ENCODE peak calls at places on chromosomes 12 and 14, in six cellular contexts. One of them, this sample, is unnamed.
A peak's percentile ranks its signal among the peaks of the same experiment; 100 is the strongest.

GRCh38 chr12:25248137-25248536 is 2.6 kb downstream of the KRAS start:
- DNase-seq in keratinocyte: no peak
- DNase-seq in fibroblast of lung: no peak
- DNase-seq in neural progenitor cell: peak; percentile 13
- DNase-seq in hepatocyte: no peak
- DNase-seq in HCT116: no peak
- DNase-seq in this sample: no peak

GRCh38 chr14:49314756-49315155 is 271.4 kb downstream of the RPS29 start:
- DNase-seq in keratinocyte: no peak
- DNase-seq in fibroblast of lung: peak; percentile 56
- DNase-seq in neural progenitor cell: no peak
- DNase-seq in hepatocyte: no peak
- DNase-seq in HCT116: no peak
- DNase-seq in this sample: peak; percentile 60

GRCh38 chr14:52266179-52266578 is 1.3 kb upstream of the PTGDR start:
- DNase-seq in keratinocyte: no peak
- DNase-seq in fibroblast of lung: peak; percentile 76
- DNase-seq in neural progenitor cell: no peak
- DNase-seq in hepatocyte: no peak
- DNase-seq in HCT116: no peak
- DNase-seq in this sample: no peak

GRCh38 chr14:99454246-99454645 is 26.4 kb downstream of the SETD3 start:
- DNase-seq in keratinocyte: no peak
- DNase-seq in fibroblast of lung: no peak
- DNase-seq in neural progenitor cell: no peak
- DNase-seq in hepatocyte: no peak
- DNase-seq in HCT116: no peak
- DNase-seq in this sample: no peak

GRCh38 chr12:80607361-80608135 is 99.9 kb upstream of the MYF6 start:
- DNase-seq in keratinocyte: no peak
- DNase-seq in fibroblast of lung: no peak
- DNase-seq in neural progenitor cell: no peak
- DNase-seq in hepatocyte: no peak
- DNase-seq in HCT116: no peak
- DNase-seq in this sample: peak; percentile 86

GRCh38 chr12:86104087-86104486 is 152.1 kb downstream of the MGAT4C start:
- DNase-seq in keratinocyte: no peak
- DNase-seq in fibroblast of lung: no peak
- DNase-seq in neural progenitor cell: no peak
- DNase-seq in hepatocyte: no peak
- DNase-seq in HCT116: no peak
- DNase-seq in this sample: no peak

GRCh38 chr14:51327376-51327775 is 87.3 kb downstream of the TMX1 start:
- DNase-seq in keratinocyte: no peak
- DNase-seq in fibroblast of lung: no peak
- DNase-seq in neural progenitor cell: no peak
- DNase-seq in hepatocyte: no peak
- DNase-seq in HCT116: no peak
- DNase-seq in this sample: no peak

GRCh38 chr12:2149091-2149490 is 96.3 kb downstream of the CACNA1C start:
- DNase-seq in keratinocyte: no peak
- DNase-seq in fibroblast of lung: peak; percentile 34
- DNase-seq in neural progenitor cell: no peak
- DNase-seq in hepatocyte: no peak
- DNase-seq in HCT116: no peak
- DNase-seq in this sample: no peak

GRCh38 chr12:129753596-129753995 is 150.2 kb downstream of the TMEM132D start:
- DNase-seq in keratinocyte: no peak
- DNase-seq in fibroblast of lung: no peak
- DNase-seq in neural progenitor cell: no peak
- DNase-seq in hepatocyte: no peak
- DNase-seq in HCT116: no peak
- DNase-seq in this sample: no peak

GRCh38 chr14:36105401-36105800 is 71.1 kb downstream of the PTCSC3 start:
- DNase-seq in keratinocyte: no peak
- DNase-seq in fibroblast of lung: no peak
- DNase-seq in neural progenitor cell: peak; percentile 75
- DNase-seq in hepatocyte: peak; percentile 9
- DNase-seq in HCT116: peak; percentile 40
- DNase-seq in this sample: peak; percentile 44

GRCh38 chr12:109944975-109945374 is 44.9 kb downstream of the TCHP start:
- DNase-seq in keratinocyte: no peak
- DNase-seq in fibroblast of lung: peak; percentile 71
- DNase-seq in neural progenitor cell: peak; percentile 89
- DNase-seq in hepatocyte: no peak
- DNase-seq in HCT116: no peak
- DNase-seq in this sample: no peak

GRCh38 chr14:55780156-55780946 is 200.3 kb downstream of the KTN1 start:
- DNase-seq in keratinocyte: no peak
- DNase-seq in fibroblast of lung: peak; percentile 36
- DNase-seq in neural progenitor cell: no peak
- DNase-seq in hepatocyte: peak; percentile 74
- DNase-seq in HCT116: no peak
- DNase-seq in this sample: no peak

GRCh38 chr12:121581681-121582439 is 1.0 kb upstream of the KDM2B start:
- DNase-seq in keratinocyte: no peak
- DNase-seq in fibroblast of lung: peak; percentile 66
- DNase-seq in neural progenitor cell: peak; percentile 47
- DNase-seq in hepatocyte: no peak
- DNase-seq in HCT116: no peak
- DNase-seq in this sample: no peak

GRCh38 chr14:104343294-104343625 is 204.9 kb downstream of the KIF26A start:
- DNase-seq in keratinocyte: no peak
- DNase-seq in fibroblast of lung: no peak
- DNase-seq in neural progenitor cell: no peak
- DNase-seq in hepatocyte: no peak
- DNase-seq in HCT116: no peak
- DNase-seq in this sample: no peak

GRCh38 chr14:85566603-85567002 is 36.7 kb downstream of the FLRT2 start:
- DNase-seq in keratinocyte: no peak
- DNase-seq in fibroblast of lung: peak; percentile 87
- DNase-seq in neural progenitor cell: no peak
- DNase-seq in hepatocyte: no peak
- DNase-seq in HCT116: no peak
- DNase-seq in this sample: no peak

GRCh38 chr12:127150028-127150427 is 1116.9 kb upstream of the TMEM132C start:
- DNase-seq in keratinocyte: no peak
- DNase-seq in fibroblast of lung: no peak
- DNase-seq in neural progenitor cell: no peak
- DNase-seq in hepatocyte: no peak
- DNase-seq in HCT116: no peak
- DNase-seq in this sample: no peak

GRCh38 chr14:99116741-99117295 is 155.2 kb downstream of the BCL11B start:
- DNase-seq in keratinocyte: no peak
- DNase-seq in fibroblast of lung: no peak
- DNase-seq in neural progenitor cell: no peak
- DNase-seq in hepatocyte: no peak
- DNase-seq in HCT116: no peak
- DNase-seq in this sample: no peak

GRCh38 chr12:6955462-6956331 is 4.5 kb downstream of the PTPN6 start:
- DNase-seq in keratinocyte: no peak
- DNase-seq in fibroblast of lung: no peak
- DNase-seq in neural progenitor cell: no peak
- DNase-seq in hepatocyte: no peak
- DNase-seq in HCT116: no peak
- DNase-seq in this sample: no peak

GRCh38 chr12:122126713-122127597 is 47.1 kb downstream of the IL31 start:
- DNase-seq in keratinocyte: no peak
- DNase-seq in fibroblast of lung: no peak
- DNase-seq in neural progenitor cell: peak; percentile 44
- DNase-seq in hepatocyte: no peak
- DNase-seq in HCT116: no peak
- DNase-seq in this sample: no peak

GRCh38 chr14:98692832-98693231 is 579.2 kb downstream of the BCL11B start:
- DNase-seq in keratinocyte: no peak
- DNase-seq in fibroblast of lung: no peak
- DNase-seq in neural progenitor cell: no peak
- DNase-seq in hepatocyte: no peak
- DNase-seq in HCT116: no peak
- DNase-seq in this sample: no peak

GRCh38 chr14:98130691-98131090 is 1141.3 kb downstream of the BCL11B start:
- DNase-seq in keratinocyte: no peak
- DNase-seq in fibroblast of lung: no peak
- DNase-seq in neural progenitor cell: no peak
- DNase-seq in hepatocyte: no peak
- DNase-seq in HCT116: no peak
- DNase-seq in this sample: no peak

GRCh38 chr12:1206118-1206734 is 215.2 kb downstream of the ERC1 start:
- DNase-seq in keratinocyte: no peak
- DNase-seq in fibroblast of lung: no peak
- DNase-seq in neural progenitor cell: no peak
- DNase-seq in hepatocyte: no peak
- DNase-seq in HCT116: no peak
- DNase-seq in this sample: no peak

GRCh38 chr14:53327716-53328115 is 174.6 kb upstream of the DDHD1 start:
- DNase-seq in keratinocyte: peak; percentile 41
- DNase-seq in fibroblast of lung: peak; percentile 81
- DNase-seq in neural progenitor cell: no peak
- DNase-seq in hepatocyte: no peak
- DNase-seq in HCT116: no peak
- DNase-seq in this sample: no peak

DNA sequence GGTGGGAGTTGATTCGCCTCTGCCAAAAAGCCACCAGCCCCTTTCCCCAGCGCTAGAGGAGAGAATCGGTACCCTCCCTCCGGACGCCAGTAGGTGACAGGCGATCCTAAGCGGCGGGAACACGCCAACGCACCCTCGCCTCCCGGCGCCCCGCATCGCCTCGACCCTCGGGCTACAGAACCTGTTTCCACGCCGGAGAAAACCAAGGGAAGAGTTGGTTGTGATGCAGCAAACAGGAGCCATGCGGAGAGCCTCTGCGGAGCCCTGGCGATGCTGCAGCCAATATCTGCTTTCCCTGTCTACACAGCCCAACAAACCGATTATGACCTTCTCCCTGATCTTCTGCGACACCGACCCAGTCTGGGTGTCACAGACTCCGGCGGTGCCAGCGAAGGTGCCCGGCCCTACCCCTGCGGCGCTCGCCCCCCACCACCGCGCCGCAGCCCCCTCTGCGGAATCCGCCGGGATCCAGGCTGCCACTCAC is 523 bp downstream of the PRICKLE1 start:
- DNase-seq in keratinocyte: no peak
- DNase-seq in fibroblast of lung: peak; percentile 48
- DNase-seq in neural progenitor cell: peak; percentile 84
- DNase-seq in hepatocyte: peak; percentile 73
- DNase-seq in HCT116: no peak
- DNase-seq in this sample: peak; percentile 58
- TF ChIP-seq CTCF in keratinocyte: peak; percentile 80
- TF ChIP-seq CTCF in fibroblast of lung: peak; percentile 61
- TF ChIP-seq CTCF in neural progenitor cell: peak; percentile 68
- TF ChIP-seq CTCF in hepatocyte: peak; percentile 56
- TF ChIP-seq CTCF in HCT116: peak; percentile 66
- TF ChIP-seq CTCF in this sample: peak; percentile 53

GRCh38 chr12:117032593-117033381 is 66.4 kb downstream of the TESC start:
- DNase-seq in keratinocyte: no peak
- DNase-seq in fibroblast of lung: no peak
- DNase-seq in neural progenitor cell: peak; percentile 45
- DNase-seq in hepatocyte: no peak
- DNase-seq in HCT116: no peak
- DNase-seq in this sample: no peak
- TF ChIP-seq EZH2 in keratinocyte: peak; percentile 35
- TF ChIP-seq EZH2 in fibroblast of lung: peak; percentile 71
- TF ChIP-seq EZH2 in neural progenitor cell: no peak
- TF ChIP-seq EZH2 in hepatocyte: no peak
- TF ChIP-seq EZH2 in HCT116: no peak
- TF ChIP-seq EZH2 in this sample: no peak

GRCh38 chr14:61253064-61253753 is 27.9 kb downstream of the TMEM30B start:
- DNase-seq in keratinocyte: no peak
- DNase-seq in fibroblast of lung: no peak
- DNase-seq in neural progenitor cell: no peak
- DNase-seq in hepatocyte: no peak
- DNase-seq in HCT116: no peak
- DNase-seq in this sample: no peak

GRCh38 chr14:61254803-61255526 is 26.2 kb downstream of the TMEM30B start:
- DNase-seq in keratinocyte: no peak
- DNase-seq in fibroblast of lung: no peak
- DNase-seq in neural progenitor cell: peak; percentile 22
- DNase-seq in hepatocyte: no peak
- DNase-seq in HCT116: no peak
- DNase-seq in this sample: no peak

GRCh38 chr14:61250063-61250462 is 31.1 kb downstream of the TMEM30B start:
- DNase-seq in keratinocyte: no peak
- DNase-seq in fibroblast of lung: no peak
- DNase-seq in neural progenitor cell: no peak
- DNase-seq in hepatocyte: no peak
- DNase-seq in HCT116: no peak
- DNase-seq in this sample: no peak

GRCh38 chr14:61255968-61256367 is 25.2 kb downstream of the TMEM30B start:
- DNase-seq in keratinocyte: no peak
- DNase-seq in fibroblast of lung: no peak
- DNase-seq in neural progenitor cell: no peak
- DNase-seq in hepatocyte: no peak
- DNase-seq in HCT116: no peak
- DNase-seq in this sample: no peak

DNA sequence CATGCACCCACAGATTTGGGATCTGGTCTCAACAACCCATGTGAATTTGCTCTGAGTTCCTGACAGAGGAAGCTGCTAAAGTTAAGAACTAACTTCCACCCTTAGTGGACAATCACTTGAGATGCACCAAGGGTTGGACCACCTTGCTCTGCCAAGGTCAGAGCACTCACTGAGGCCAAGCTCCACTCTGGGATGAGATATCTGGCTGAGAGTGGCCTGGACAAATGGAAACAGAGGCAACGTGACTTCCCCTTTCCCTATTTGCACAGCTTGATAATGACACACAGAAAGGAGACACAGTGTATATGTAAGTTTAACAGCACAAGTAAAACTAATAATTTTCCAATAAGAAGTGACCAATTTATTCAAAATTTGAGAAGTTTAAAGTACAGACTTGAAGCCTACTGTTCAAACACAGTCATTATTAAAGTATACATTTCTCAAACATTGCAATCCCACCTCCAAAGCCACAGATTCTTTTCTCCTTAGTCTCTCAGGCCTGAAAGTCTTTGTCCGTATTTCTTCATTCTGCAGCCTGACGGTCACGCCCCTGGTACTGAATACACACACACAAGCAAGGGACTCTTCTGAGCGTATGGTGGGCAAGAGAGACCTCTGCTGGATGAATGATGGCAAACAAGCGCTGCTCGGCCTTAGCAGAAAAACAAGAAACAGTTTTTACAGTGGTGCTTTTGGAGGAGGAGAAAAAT is 28.6 kb downstream of the TMEM30B start:
- DNase-seq in keratinocyte: peak; percentile 38
- DNase-seq in fibroblast of lung: peak; percentile 97
- DNase-seq in neural progenitor cell: peak; percentile 87
- DNase-seq in hepatocyte: peak; percentile 91
- DNase-seq in HCT116: peak; percentile 72
- DNase-seq in this sample: peak; percentile 93
- H3K4me3 ChIP-seq in keratinocyte: no peak overlapping the region
- H3K4me3 ChIP-seq in fibroblast of lung: no peak overlapping the region
- H3K4me3 ChIP-seq in neural progenitor cell: no peak overlapping the region
- H3K4me3 ChIP-seq in hepatocyte: no peak overlapping the region
- H3K4me3 ChIP-seq in HCT116: no peak overlapping the region
- H3K4me3 ChIP-seq in this sample: no peak overlapping the region

DNA sequence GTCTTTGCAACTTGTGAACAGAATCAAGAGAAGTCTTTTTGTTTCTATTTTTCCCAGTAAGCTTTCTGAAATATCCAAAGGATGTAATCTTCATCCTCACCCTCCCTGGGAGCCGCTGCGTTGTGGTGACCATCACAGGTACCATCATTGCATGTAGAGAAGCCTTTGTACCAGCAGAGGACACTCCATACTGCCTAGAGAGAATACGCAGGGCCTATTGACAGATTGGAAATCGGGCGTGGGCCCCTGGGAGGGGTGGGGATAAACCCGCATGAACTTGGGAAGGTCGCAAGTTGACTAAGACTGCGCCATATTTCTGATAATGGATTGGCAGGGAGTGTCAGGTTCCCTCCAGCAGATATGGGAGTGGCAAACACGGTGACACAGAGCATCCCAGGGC is 12.7 kb downstream of the KRT1 start:
- DNase-seq in keratinocyte: no peak
- DNase-seq in fibroblast of lung: no peak
- DNase-seq in neural progenitor cell: peak; percentile 40
- DNase-seq in hepatocyte: no peak
- DNase-seq in HCT116: no peak
- DNase-seq in this sample: peak; percentile 35
- TF ChIP-seq CTCF in keratinocyte: peak; percentile 65
- TF ChIP-seq CTCF in fibroblast of lung: no peak
- TF ChIP-seq CTCF in neural progenitor cell: peak; percentile 50
- TF ChIP-seq CTCF in hepatocyte: peak; percentile 8
- TF ChIP-seq CTCF in HCT116: peak; percentile 46
- TF ChIP-seq CTCF in this sample: peak; percentile 64